ENCODE peak calls at places on chromosomes 12 and 14, in ten cellular contexts. O is activated T-cell treated with anti-CD3 and anti-CD28 coated beads, Interleukin-2, amount 50 U/mL, for 72 hours; A is H9; Y is GM12865; R is substantia nigra; T is thoracic aorta; Z is tibial nerve; Q is NCI-H1694 treated with DMSO at 0.1 percent for 48 hours; K is T-cell; S is T follicular helper cell. C is an unnamed sample.

GRCh38 chr12:1131811-1132224 is 140.8 kb downstream of the ERC1 start:
- DNase-seq in O (no peak), A (no peak), Y (no peak), R (no peak), T (no peak), Z (no peak), Q (no peak), K (no peak), S (no peak), C (no peak)

GRCh38 chr12:18352312-18352711 is 91.0 kb downstream of the PIK3C2G start:
- DNase-seq in O (no peak), A (no peak), Y (no peak), R (no peak), T (no peak), Z (no peak), Q (no peak), K (no peak), S (no peak), C (no peak)

GRCh38 chr14:69263771-69264170 is 3.8 kb downstream of the GALNT16 start:
- DNase-seq in O (no peak), A (no peak), Y (no peak), R (no peak), T (no peak), Z (no peak), Q (no peak), K (no peak), S (no peak), C (peak)

GRCh38 chr12:119804011-119804641 is 73.0 kb downstream of the CIT start:
- DNase-seq in O (no peak), A (peak), Y (peak), R (peak), T (no peak), Z (peak), Q (peak), K (no peak), S (no peak), C (peak)

GRCh38 chr12:155006-155405 is 59.0 kb downstream of the SLC6A12 start:
- DNase-seq in O (no peak), A (no peak), Y (no peak), R (no peak), T (no peak), Z (no peak), Q (no peak), K (no peak), S (no peak), C (no peak)

GRCh38 chr12:65823481-65824313 is 586 bp upstream of the HMGA2 start:
- DNase-seq in O (peak), A (peak), Y (peak), R (no peak), T (no peak), Z (no peak), Q (no peak), K (no peak), S (no peak), C (peak)

GRCh38 chr14:54652188-54652889 is 85.4 kb downstream of the SAMD4A start:
- DNase-seq in O (no peak), A (peak), Y (no peak), R (no peak), T (peak), Z (peak), Q (no peak), K (no peak), S (no peak), C (peak)

GRCh38 chr12:99157946-99158345 is 489.6 kb upstream of the GARIN6 start:
- DNase-seq in O (no peak), A (no peak), Y (no peak), R (no peak), T (no peak), Z (no peak), Q (no peak), K (no peak), S (no peak), C (no peak)